ENCODE peak calls at places on chromosomes 16 and 17, in four cellular contexts. P is CD8-positive, alpha-beta T cell; R is heart right ventricle; V is fibroblast of lung. K is an unnamed sample. For H3K4me1, the result is how much of the 10 kb centered on the place peaks cover.

GRCh38 chr16:81489547-81490267 is 45.1 kb downstream of the CMIP start:
- DNase-seq in R (no peak), P (no peak), V (no peak), K (no peak)

GRCh38 chr16:11675561-11676511 is 7.6 kb downstream of the SNN start:
- DNase-seq in V (peak), P (no peak), R (peak), K (no peak)

GRCh38 chr17:65914784-65915342 is 277.1 kb downstream of the CEP112 start:
- DNase-seq in P (no peak), V (peak), R (no peak), K (no peak)

GRCh38 chr17:42050360-42051012 is at the start of gene C17orf113:
- DNase-seq in V (peak), P (no peak), R (peak), K (peak)

GRCh38 chr17:2964370-2964769 is 99.0 kb downstream of the OR1D5 start:
- DNase-seq in V (no peak), R (no peak), P (no peak), K (peak)

GRCh38 chr16:78122774-78123315 is 23.4 kb downstream of the WWOX start:
- DNase-seq in V (peak), P (no peak), R (no peak), K (no peak)

GRCh38 chr16:14172200-14172805 is 101.2 kb downstream of the MRTFB start:
- DNase-seq in P (no peak), V (peak), R (no peak), K (no peak)

GRCh38 chr17:50381260-50381815 is 8.3 kb downstream of the EME1 start:
- DNase-seq in R (no peak), P (no peak), V (no peak), K (no peak)

GRCh38 chr16:85994492-85995433 is 95.8 kb downstream of the IRF8 start:
- DNase-seq in V (no peak), P (no peak), R (no peak), K (no peak)

GRCh38 chr17:80107231-80108021 is 6.0 kb downstream of the GAA start:
- DNase-seq in P (no peak), R (no peak), V (no peak), K (peak)

GRCh38 chr17:980406-981291 is 1.1 kb upstream of the NXN start:
- DNase-seq in P (peak), V (peak), R (peak), K (peak)

GRCh38 chr17:82917656-82918345 is 78.0 kb upstream of the ZNF750 start:
- DNase-seq in R (no peak), V (no peak), P (no peak), K (no peak)

GRCh38 chr17:59369026-59369724 is 37.7 kb downstream of the YPEL2 start:
- DNase-seq in R (no peak), V (peak), P (no peak), K (no peak)
- H3K4me1 ChIP-seq in R (half or more), V (under half), P (half or more), K (half or more)

DNA sequence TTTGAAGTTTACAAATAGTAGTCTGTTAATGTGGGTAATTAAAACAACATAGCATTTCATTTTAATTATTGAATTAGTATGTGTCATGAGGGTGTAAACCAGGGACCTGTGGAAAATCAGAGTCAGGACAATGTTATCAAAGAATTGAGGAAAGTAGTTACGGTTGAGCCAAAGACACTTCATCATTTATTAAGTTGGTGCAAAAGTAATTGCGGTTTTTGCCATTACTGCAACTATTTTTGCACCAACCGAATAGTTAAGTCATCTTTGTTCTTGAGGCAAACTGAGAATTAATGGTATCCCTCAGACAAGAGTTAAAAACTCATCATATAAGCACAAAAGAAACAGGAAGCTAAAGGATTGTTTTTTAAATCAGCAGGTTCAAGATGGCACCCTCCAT is 593.7 kb downstream of the KCNJ2 start:
- DNase-seq in P (no peak), V (no peak), R (no peak), K (no peak)
- H3K4me3 ChIP-seq in P (no peak), V (no peak), R (no peak), K (no peak)

DNA sequence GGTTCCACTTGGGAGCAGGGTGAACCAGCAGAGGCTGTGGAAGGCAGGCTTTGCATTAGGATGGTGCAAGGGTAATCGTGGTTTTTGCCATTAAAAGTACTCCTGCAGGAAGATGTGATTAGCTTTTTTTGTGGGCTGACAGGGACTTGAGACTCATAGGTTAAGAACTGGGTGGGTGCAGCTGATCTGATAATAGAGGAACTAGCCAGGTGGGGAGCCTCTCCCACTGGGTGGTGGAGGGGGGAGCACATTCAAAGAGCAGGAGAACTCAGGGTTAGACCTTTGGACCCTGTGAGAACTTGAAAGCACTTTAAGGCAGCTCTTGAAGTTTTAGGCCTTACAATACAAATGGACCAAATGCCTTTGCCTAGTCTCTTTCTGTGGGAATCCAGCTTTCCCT is 32.4 kb downstream of the CCL4 start:
- DNase-seq in P (no peak), V (no peak), R (no peak), K (no peak)
- H3K4me1 ChIP-seq in P (under half), V (under half), R (under half), K (under half)

DNA sequence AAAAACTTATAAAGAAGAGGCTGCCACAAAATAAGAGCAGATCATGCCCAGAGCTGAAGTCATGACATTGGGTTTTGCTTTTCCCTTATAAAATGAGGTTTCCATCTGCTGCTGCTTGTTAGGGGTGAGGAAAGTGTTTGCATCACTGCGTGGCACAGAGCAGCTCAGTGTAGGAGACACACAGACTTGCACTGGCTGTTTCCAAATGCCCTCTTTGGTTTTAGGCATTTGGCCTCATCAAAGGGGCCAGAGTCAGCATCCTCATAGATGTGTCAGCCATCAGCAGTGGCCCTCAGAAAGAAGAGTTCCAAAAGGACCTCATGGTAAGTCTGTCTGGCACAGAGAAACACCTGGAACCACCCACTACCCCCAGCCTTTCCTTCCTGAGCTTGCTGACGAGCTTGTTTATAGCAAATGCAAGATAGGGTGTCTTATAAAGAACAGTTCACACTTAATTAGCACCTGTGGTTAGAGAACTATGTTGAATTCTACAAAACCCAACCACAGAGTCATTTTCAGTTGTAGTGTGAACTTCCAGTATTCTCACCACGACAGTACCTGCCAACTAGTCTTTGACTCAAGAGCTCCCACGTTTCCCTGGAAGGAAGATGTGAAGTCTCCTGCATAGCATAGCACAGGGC is 17.0 kb downstream of the VWA3A start:
- DNase-seq in V (no peak), P (no peak), R (no peak), K (no peak)
- H3K4me3 ChIP-seq in V (no peak), P (no peak), R (no peak), K (no peak)

K was measured in left lung.